ENCODE peak calls at places on chromosomes 13 and 19, in eight cellular contexts. Y is brain microvascular endothelial cell, J is EL, V is AG09319, L is naive B cell, B is ACHN, D is NCI-H510A, N is NCI-H2107. F is an unnamed sample.

GRCh38 chr19:634975-635652 is 1.8 kb upstream of the POLRMT start:
- DNase-seq in Y (no peak), J (no peak), V (no peak), L (no peak), B (no peak), D (no peak), N (no peak), F (no peak)

GRCh38 chr19:29420065-29420464 is 105.7 kb upstream of the VSTM2B start:
- DNase-seq in Y (no peak), J (no peak), V (no peak), L (no peak), B (no peak), D (no peak), N (no peak), F (no peak)

GRCh38 chr19:55340784-55341147 is 1.1 kb downstream of the KMT5C start:
- DNase-seq in Y (no peak), J (no peak), V (no peak), L (no peak), B (peak; percentile 16), D (peak; percentile 52), N (no peak), F (no peak)

GRCh38 chr19:36163813-36164212 is 11.6 kb upstream of the COX7A1 start:
- DNase-seq in Y (no peak), J (no peak), V (no peak), L (no peak), B (no peak), D (no peak), N (no peak), F (no peak)

GRCh38 chr19:40578442-40578908 is 1.8 kb downstream of the SHKBP1 start:
- DNase-seq in Y (no peak), J (peak; percentile 49), V (no peak), L (no peak), B (peak; percentile 30), D (no peak), N (no peak), F (peak; percentile 5)

GRCh38 chr13:79404985-79405384 is 1.1 kb downstream of the RBM26 start:
- DNase-seq in Y (no peak), J (no peak), V (no peak), L (no peak), B (no peak), D (no peak), N (no peak), F (no peak)

GRCh38 chr19:8638078-8638619 is 7.7 kb downstream of the NFILZ start:
- DNase-seq in Y (peak; percentile 36), J (peak; percentile 64), V (no peak), L (no peak), B (no peak), D (no peak), N (no peak), F (no peak)

GRCh38 chr13:30796833-30797601 is 61.7 kb downstream of the ALOX5AP start:
- DNase-seq in Y (peak; percentile 44), J (no peak), V (no peak), L (no peak), B (no peak), D (no peak), N (no peak), F (no peak)

GRCh38 chr13:98108330-98108729 is 34.6 kb upstream of the FARP1 start:
- DNase-seq in Y (no peak), J (peak; percentile 45), V (no peak), L (no peak), B (no peak), D (no peak), N (no peak), F (no peak)

GRCh38 chr19:56103027-56103614 is 18.0 kb downstream of the ZNF787 start:
- DNase-seq in Y (no peak), J (no peak), V (no peak), L (no peak), B (no peak), D (no peak), N (no peak), F (no peak)

GRCh38 chr13:40053401-40053800 is 397.9 kb downstream of the COG6 start:
- DNase-seq in Y (no peak), J (no peak), V (no peak), L (no peak), B (no peak), D (no peak), N (no peak), F (no peak)

GRCh38 chr13:51861728-51862300 is at the start of gene CCDC70:
- DNase-seq in Y (peak; percentile 73), J (peak; percentile 38), V (no peak), L (no peak), B (peak; percentile 10), D (no peak), N (no peak), F (no peak)

GRCh38 chr19:54154603-54155345 is 4.7 kb downstream of the LENG1 start:
- DNase-seq in Y (no peak), J (peak; percentile 69), V (no peak), L (no peak), B (no peak), D (no peak), N (no peak), F (no peak)

GRCh38 chr13:112690242-112690943 is 555 bp downstream of the ATP11A start:
- DNase-seq in Y (no peak), J (peak; percentile 45), V (no peak), L (no peak), B (peak; percentile 44), D (no peak), N (no peak), F (no peak)

GRCh38 chr13:44129418-44129817 is 244.2 kb upstream of the SERP2 start:
- DNase-seq in Y (no peak), J (no peak), V (no peak), L (no peak), B (no peak), D (no peak), N (no peak), F (no peak)

F was measured in NCI-H1436 treated with DMSO at 0.1 percent for 48 hours.